ENCODE peak calls at places on chromosomes 2 and 18, in eight cellular contexts. Y, I, P, H, K, V, L and J are unnamed samples.

GRCh38 chr2:19070866-19071265 is 287.6 kb downstream of the OSR1 start:
- DNase-seq in Y (no peak), I (peak; percentile 25), P (no peak), H (no peak), K (no peak), V (peak; percentile 58), L (no peak), J (no peak)

GRCh38 chr18:60019463-60019840 is 119.7 kb downstream of the PMAIP1 start:
- DNase-seq in Y (peak; percentile 90), I (peak; percentile 55), P (no peak), H (no peak), K (no peak), V (peak; percentile 97), L (no peak), J (no peak)

GRCh38 chr2:217837001-217837491 is 165.7 kb downstream of the TNS1 start:
- DNase-seq in Y (peak; percentile 93), I (peak; percentile 92), P (peak; percentile 57), H (no peak), K (no peak), V (peak; percentile 49), L (no peak), J (no peak)

GRCh38 chr18:22020127-22020866 is 149.1 kb upstream of the GATA6 start:
- DNase-seq in Y (no peak), I (no peak), P (peak; percentile 50), H (no peak), K (no peak), V (no peak), L (no peak), J (no peak)

GRCh38 chr2:234446404-234447076 is 50.3 kb downstream of the ARL4C start:
- DNase-seq in Y (no peak), I (no peak), P (peak; percentile 66), H (peak; percentile 66), K (peak; percentile 95), V (no peak), L (peak; percentile 94), J (peak; percentile 50)

GRCh38 chr2:20491739-20492531 is 45.1 kb downstream of the RHOB start:
- DNase-seq in Y (no peak), I (peak; percentile 19), P (no peak), H (no peak), K (no peak), V (peak; percentile 53), L (no peak), J (no peak)

GRCh38 chr2:177465400-177466138 is 73.0 kb downstream of the AGPS start:
- DNase-seq in Y (no peak), I (no peak), P (no peak), H (no peak), K (no peak), V (no peak), L (no peak), J (no peak)

GRCh38 chr2:29455202-29455885 is 340.1 kb downstream of the CLIP4 start:
- DNase-seq in Y (no peak), I (peak; percentile 1), P (no peak), H (no peak), K (no peak), V (peak; percentile 33), L (no peak), J (no peak)

GRCh38 chr2:17599617-17600016 is 59.1 kb downstream of the VSNL1 start:
- DNase-seq in Y (no peak), I (no peak), P (no peak), H (no peak), K (no peak), V (no peak), L (no peak), J (no peak)

GRCh38 chr2:64985457-64985856 is 3.7 kb upstream of the SLC1A4 start:
- DNase-seq in Y (no peak), I (no peak), P (no peak), H (peak; percentile 44), K (no peak), V (no peak), L (no peak), J (peak; percentile 41)

GRCh38 chr2:44358498-44358897 is 2.8 kb downstream of the PREPL start:
- DNase-seq in Y (peak; percentile 39), I (peak; percentile 77), P (peak; percentile 39), H (peak; percentile 64), K (no peak), V (peak; percentile 83), L (no peak), J (peak; percentile 33)

GRCh38 chr2:42917374-42918017 is 125.1 kb upstream of the HAAO start:
- DNase-seq in Y (peak; percentile 92), I (peak; percentile 95), P (peak; percentile 28), H (no peak), K (no peak), V (peak; percentile 87), L (peak; percentile 25), J (no peak)

GRCh38 chr2:231887756-231888155 is 38.4 kb downstream of the NPPC start:
- DNase-seq in Y (no peak), I (no peak), P (no peak), H (no peak), K (peak; percentile 30), V (no peak), L (no peak), J (no peak)

GRCh38 chr2:2560374-2561015 is 229.4 kb upstream of the MYT1L start:
- DNase-seq in Y (no peak), I (no peak), P (no peak), H (no peak), K (peak; percentile 50), V (no peak), L (no peak), J (no peak)

GRCh38 chr2:219836647-219837177 is 209.3 kb downstream of the SLC4A3 start:
- DNase-seq in Y (peak; percentile 37), I (peak; percentile 34), P (no peak), H (no peak), K (no peak), V (no peak), L (no peak), J (no peak)
- TF ChIP-seq CTCF in Y (peak; percentile 65), I (peak; percentile 45), P (no peak), H (peak; percentile 32), K (no peak), V (peak; percentile 41), L (no peak), J (peak; percentile 8)

GRCh38 chr2:225920621-225921020 is 521.1 kb downstream of the NYAP2 start:
- DNase-seq in Y (peak; percentile 4), I (no peak), P (no peak), H (no peak), K (no peak), V (peak; percentile 76), L (no peak), J (no peak)
- TF ChIP-seq CTCF in Y (no peak), I (no peak), P (no peak), H (no peak), K (no peak), V (no peak), L (no peak), J (no peak)

GRCh38 chr2:39403311-39403710 is 33.8 kb downstream of the MAP4K3 start:
- DNase-seq in Y (no peak), I (peak; percentile 27), P (no peak), H (no peak), K (no peak), V (peak; percentile 27), L (no peak), J (no peak)
- TF ChIP-seq CTCF in Y (no peak), I (no peak), P (no peak), H (no peak), K (no peak), V (no peak), L (no peak), J (no peak)

DNA sequence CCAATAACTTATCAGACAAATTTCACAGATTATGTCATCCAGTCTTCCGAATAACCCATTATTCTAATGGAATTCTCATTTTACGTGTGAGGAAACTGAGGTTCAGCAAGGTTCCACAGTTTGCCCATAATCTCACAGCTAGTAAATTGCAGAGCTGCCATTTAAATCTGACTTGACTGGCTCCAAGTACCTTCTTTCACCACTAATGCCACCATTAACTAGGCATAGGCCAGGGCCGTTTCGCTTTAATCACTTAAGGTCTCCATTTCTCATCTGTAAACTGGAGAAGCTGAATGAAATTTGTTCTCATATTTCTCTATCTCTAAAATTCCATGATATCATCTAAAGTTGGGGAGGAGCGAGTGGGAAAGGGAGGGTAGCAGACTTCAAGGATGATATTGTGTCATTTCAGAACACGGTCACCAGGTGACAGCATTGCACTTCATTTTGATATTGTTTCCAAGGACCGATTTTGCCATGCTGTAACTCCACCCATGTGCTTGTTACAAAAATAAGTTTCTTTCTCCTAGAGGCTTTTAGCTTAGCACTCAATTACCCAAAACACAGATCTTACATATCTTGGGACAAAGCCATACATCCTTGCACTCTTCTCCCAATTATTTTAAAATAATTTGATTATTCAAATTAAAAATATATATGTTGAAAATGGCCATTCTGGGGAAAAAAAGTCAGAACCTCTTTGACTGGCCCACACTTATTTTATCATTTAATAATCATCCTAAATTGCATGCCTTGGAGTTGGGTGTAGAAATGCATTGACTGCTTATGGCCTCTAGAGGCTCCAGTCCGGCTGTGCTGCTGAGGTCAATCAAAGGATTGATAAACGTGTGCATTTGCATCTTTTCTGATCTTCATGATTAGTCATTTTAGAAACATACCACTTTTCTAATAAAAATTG is 123.8 kb downstream of the AKAIN1 start:
- DNase-seq in Y (peak; percentile 18), I (peak; percentile 51), P (no peak), H (no peak), K (no peak), V (peak; percentile 17), L (no peak), J (peak; percentile 36)
- TF ChIP-seq CTCF in Y (peak; percentile 53), I (peak; percentile 34), P (no peak), H (peak; percentile 90), K (peak; percentile 31), V (peak; percentile 26), L (peak; percentile 44), J (peak; percentile 70)

DNA sequence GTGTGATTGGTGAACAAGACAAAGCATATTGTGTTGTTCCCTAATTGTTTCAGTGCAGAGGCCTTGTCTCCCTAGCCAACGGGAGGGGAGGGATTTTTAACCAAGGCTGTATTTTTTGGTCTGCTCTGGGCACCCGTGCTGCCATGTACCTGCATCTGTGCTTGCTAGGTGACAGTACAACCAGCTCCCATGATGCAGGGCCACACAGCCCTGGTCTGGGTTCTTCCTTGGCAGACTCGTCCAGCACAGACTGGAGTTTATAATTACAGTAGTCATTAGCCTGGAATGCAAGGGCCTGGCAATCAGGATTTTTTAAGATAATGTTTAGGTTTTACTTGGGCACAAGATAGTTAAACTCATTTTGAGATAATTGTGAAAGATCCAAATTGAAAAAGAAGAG is 36.4 kb downstream of the TCF7L1 start:
- DNase-seq in Y (no peak), I (no peak), P (no peak), H (no peak), K (peak; percentile 9), V (no peak), L (no peak), J (no peak)
- TF ChIP-seq CTCF in Y (no peak), I (no peak), P (no peak), H (no peak), K (no peak), V (no peak), L (no peak), J (no peak)

GRCh38 chr2:121897335-121897970 is 142.0 kb downstream of the TSN start:
- DNase-seq in Y (peak; percentile 45), I (peak; percentile 57), P (no peak), H (no peak), K (no peak), V (peak; percentile 25), L (no peak), J (peak; percentile 76)
- TF ChIP-seq CTCF in Y (peak; percentile 58), I (peak; percentile 61), P (peak; percentile 9), H (peak; percentile 58), K (no peak), V (peak; percentile 43), L (no peak), J (peak; percentile 52)

GRCh38 chr18:72652990-72653593 is 109.0 kb upstream of the CBLN2 start:
- DNase-seq in Y (peak; percentile 1), I (peak; percentile 9), P (peak; percentile 40), H (no peak), K (no peak), V (peak; percentile 10), L (no peak), J (peak; percentile 55)
- TF ChIP-seq CTCF in Y (peak; percentile 20), I (peak; percentile 30), P (no peak), H (peak; percentile 84), K (peak; percentile 14), V (no peak), L (peak; percentile 23), J (peak; percentile 67)